ENCODE peak calls at places on chromosome 10, in ten cellular contexts. D, Z, X, O, R, T, V, E, U and N are unnamed samples.

GRCh38 chr10:70898687-70899086 is 10.3 kb upstream of the PCBD1 start:
- DNase-seq in U (no peak), T (peak), D (no peak), Z (no peak), V (no peak), O (peak), E (no peak), R (no peak), X (no peak), N (no peak)

GRCh38 chr10:124984376-124984775 is 42.5 kb downstream of the ZRANB1 start:
- DNase-seq in O (no peak), E (no peak), X (no peak), Z (no peak), U (no peak), T (no peak), V (no peak), R (no peak), D (no peak), N (no peak)

GRCh38 chr10:35706959-35707358 is 64.9 kb upstream of the FZD8 start:
- DNase-seq in T (no peak), O (no peak), Z (no peak), E (no peak), U (no peak), X (no peak), R (no peak), V (no peak), D (no peak), N (no peak)

GRCh38 chr10:61931620-61932332 is 30.3 kb downstream of the ARID5B start:
- DNase-seq in D (peak), O (no peak), E (no peak), U (no peak), T (no peak), R (no peak), V (no peak), X (no peak), Z (no peak), N (no peak)

GRCh38 chr10:21516270-21517131 is 9.0 kb downstream of the SKIDA1 start:
- DNase-seq in Z (no peak), X (peak), T (peak), D (peak), O (peak), U (peak), E (no peak), R (peak), V (peak), N (peak)

GRCh38 chr10:2202401-2202800 is 465.1 kb upstream of the ADARB2 start:
- DNase-seq in R (no peak), E (no peak), X (no peak), V (no peak), U (no peak), Z (no peak), O (no peak), T (no peak), D (no peak), N (no peak)

GRCh38 chr10:22631646-22632278 is 82.6 kb downstream of the PIP4K2A start:
- DNase-seq in X (no peak), Z (peak), T (no peak), D (no peak), E (no peak), R (no peak), V (no peak), O (peak), U (no peak), N (no peak)

GRCh38 chr10:69847458-69847857 is 45.8 kb downstream of the COL13A1 start:
- DNase-seq in O (no peak), R (no peak), Z (no peak), V (no peak), E (no peak), X (no peak), D (no peak), U (no peak), T (no peak), N (no peak)

GRCh38 chr10:20887706-20888535 is 9.2 kb downstream of the NEBL start:
- DNase-seq in U (no peak), E (no peak), Z (no peak), R (no peak), V (no peak), O (no peak), D (no peak), T (no peak), X (no peak), N (no peak)

GRCh38 chr10:75098902-75099673 is 12.4 kb upstream of the SAMD8 start:
- DNase-seq in Z (no peak), E (no peak), R (no peak), T (no peak), O (no peak), V (peak), X (no peak), D (no peak), U (no peak), N (no peak)

GRCh38 chr10:19847321-19847720 is 31.1 kb downstream of the PLXDC2 start:
- DNase-seq in V (no peak), O (no peak), E (peak), T (no peak), X (no peak), R (no peak), U (no peak), D (no peak), Z (peak), N (no peak)

GRCh38 chr10:127117125-127117524 is 79.3 kb downstream of the INSYN2A start:
- DNase-seq in X (peak), O (peak), Z (peak), T (peak), D (peak), R (no peak), U (no peak), V (no peak), E (peak), N (no peak)

GRCh38 chr10:116888380-116889055 is 39.2 kb downstream of the ENO4 start:
- DNase-seq in E (peak), T (peak), D (peak), R (peak), O (peak), U (peak), V (no peak), Z (peak), X (no peak), N (no peak)

GRCh38 chr10:89251417-89252224 is at the start of gene LIPA:
- DNase-seq in U (peak), R (peak), D (peak), Z (peak), X (peak), O (peak), T (peak), E (peak), V (peak), N (peak)

GRCh38 chr10:88110822-88111221 is 247.4 kb downstream of the PTEN start:
- DNase-seq in Z (no peak), T (no peak), D (no peak), O (no peak), R (no peak), X (no peak), U (no peak), V (no peak), E (no peak), N (no peak)

GRCh38 chr10:118365702-118366101 is 23.6 kb upstream of the FAM204A start:
- DNase-seq in V (no peak), O (no peak), D (no peak), E (no peak), T (no peak), X (no peak), Z (no peak), R (no peak), U (no peak), N (no peak)

GRCh38 chr10:43043773-43044394 is 33.0 kb upstream of the RET start:
- DNase-seq in T (no peak), O (peak), R (peak), E (no peak), X (peak), D (no peak), V (no peak), U (peak), Z (no peak), N (peak)

GRCh38 chr10:124221356-124222297 is 128.2 kb upstream of the CHST15 start:
- DNase-seq in V (peak), U (no peak), E (no peak), Z (peak), X (no peak), O (peak), D (no peak), T (peak), R (no peak), N (no peak)

GRCh38 chr10:46329690-46330016 is 42.9 kb downstream of the ANTXRL start:
- DNase-seq in V (peak), U (no peak), Z (peak), T (no peak), O (no peak), D (no peak), E (no peak), X (no peak), R (no peak), N (no peak)

GRCh38 chr10:59878289-59878688 is 28.1 kb downstream of the CCDC6 start:
- DNase-seq in V (no peak), T (no peak), U (no peak), Z (no peak), E (no peak), X (no peak), R (no peak), O (no peak), D (no peak), N (no peak)

GRCh38 chr10:6401562-6402348 is 178.3 kb downstream of the PRKCQ start:
- DNase-seq in R (peak), V (no peak), Z (peak), D (peak), U (peak), E (peak), X (peak), T (peak), O (peak), N (peak)

GRCh38 chr10:48658243-48658888 is 26.3 kb upstream of the WDFY4 start:
- DNase-seq in D (peak), E (peak), U (peak), Z (peak), V (no peak), O (peak), R (peak), X (peak), T (peak), N (no peak)

DNA sequence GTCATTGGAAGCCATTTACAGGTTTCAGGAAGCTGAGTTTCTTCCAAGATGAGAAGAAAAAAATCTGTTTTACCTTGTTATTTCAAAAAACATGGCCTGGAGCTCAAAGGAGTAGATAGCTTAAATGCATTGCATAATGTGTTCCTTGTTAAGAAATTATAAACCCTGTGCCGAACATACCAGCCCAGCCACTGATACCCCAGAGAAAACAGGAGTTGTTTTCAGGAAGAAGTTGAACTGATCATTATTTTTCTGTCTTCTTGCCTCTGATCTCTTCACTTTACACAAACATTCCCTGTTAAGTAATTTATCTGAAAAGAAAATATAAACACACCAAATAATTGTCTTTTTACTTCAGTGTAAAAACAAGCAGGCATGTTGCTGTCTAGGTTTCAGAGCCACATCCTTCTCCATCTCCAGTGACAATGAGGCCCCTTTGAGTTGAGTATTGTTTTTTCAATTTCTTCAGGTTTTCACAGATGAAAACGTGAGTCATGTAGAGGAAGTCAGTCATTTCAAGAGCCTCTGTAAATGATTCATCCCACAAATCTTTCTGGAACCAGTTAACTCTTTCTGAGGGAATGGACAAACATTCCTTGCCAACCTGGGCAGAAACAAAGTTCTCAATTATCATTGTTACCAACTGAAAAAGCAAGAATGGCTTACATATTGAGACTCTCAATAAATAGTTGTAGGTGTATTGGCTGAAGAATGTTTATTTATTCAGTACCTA is 244.2 kb downstream of the IPMK start:
- DNase-seq in T (no peak), U (no peak), R (no peak), V (no peak), O (no peak), X (no peak), Z (peak), D (peak), E (peak), N (no peak)
- H3K4me3 ChIP-seq in T (no peak), U (no peak), R (no peak), V (no peak), O (no peak), X (no peak), Z (no peak), D (no peak), E (no peak), N (no peak)

GRCh38 chr10:32056136-32057040 is at the start of gene KIF5B:
- DNase-seq in U (peak), V (peak), Z (peak), X (peak), T (peak), E (peak), R (peak), D (peak), O (peak), N (peak)
- TF ChIP-seq CTCF in U (no peak), V (no peak), Z (no peak), X (no peak), T (no peak), E (no peak), R (no peak), D (no peak), O (no peak), N (no peak)

GRCh38 chr10:73817826-73818225 is 6.4 kb upstream of the NDST2 start:
- DNase-seq in T (no peak), U (no peak), V (no peak), R (no peak), Z (no peak), X (no peak), O (peak), D (no peak), E (no peak), N (no peak)

GRCh38 chr10:73815719-73816030 is 4.3 kb upstream of the NDST2 start:
- DNase-seq in X (no peak), R (no peak), T (no peak), U (no peak), D (no peak), V (no peak), Z (no peak), O (no peak), E (no peak), N (no peak)

GRCh38 chr10:73818402-73818801 is 7.0 kb upstream of the NDST2 start:
- DNase-seq in D (no peak), U (no peak), X (no peak), E (no peak), O (peak), T (no peak), Z (no peak), V (peak), R (no peak), N (no peak)

GRCh38 chr10:73819025-73819424 is 7.6 kb upstream of the NDST2 start:
- DNase-seq in Z (no peak), T (no peak), E (no peak), U (no peak), V (no peak), R (no peak), X (no peak), O (peak), D (no peak), N (no peak)

GRCh38 chr10:73816917-73817729 is 5.7 kb upstream of the NDST2 start:
- DNase-seq in O (peak), T (no peak), V (no peak), U (no peak), X (no peak), R (no peak), E (no peak), D (no peak), Z (no peak), N (no peak)
- H3K27ac ChIP-seq in O (peak), T (no peak), V (peak), U (peak), X (no peak), R (peak), E (peak), D (peak), Z (peak), N (peak)

GRCh38 chr10:30433286-30433778 is 652 bp upstream of the MAP3K8 start:
- DNase-seq in O (peak), D (peak), V (no peak), R (peak), E (no peak), T (peak), X (peak), Z (peak), U (peak), N (peak)

GRCh38 chr10:30432631-30433285 is 1.2 kb upstream of the MAP3K8 start:
- DNase-seq in D (no peak), T (peak), O (peak), V (peak), X (peak), R (peak), E (no peak), U (peak), Z (no peak), N (peak)

GRCh38 chr10:30430544-30431298 is 3.3 kb upstream of the MAP3K8 start:
- DNase-seq in U (no peak), V (no peak), D (no peak), E (no peak), T (no peak), Z (no peak), R (no peak), X (no peak), O (peak), N (no peak)

GRCh38 chr10:30433779-30434272 is at the start of gene MAP3K8:
- DNase-seq in R (peak), Z (peak), U (peak), T (peak), E (no peak), O (peak), D (peak), X (peak), V (peak), N (peak)

GRCh38 chr10:30431435-30431911 is 2.5 kb upstream of the MAP3K8 start:
- DNase-seq in O (peak), E (no peak), X (no peak), Z (no peak), U (no peak), D (peak), T (peak), R (no peak), V (peak), N (no peak)
- H3K4me3 ChIP-seq in O (peak), E (no peak), X (peak), Z (no peak), U (peak), D (peak), T (no peak), R (no peak), V (peak), N (peak)

GRCh38 chr10:132518572-132519381 is 18.8 kb upstream of the INPP5A start:
- DNase-seq in U (peak), T (peak), V (peak), Z (no peak), D (peak), E (no peak), X (peak), R (peak), O (peak), N (peak)
- TF ChIP-seq CTCF in U (no peak), T (no peak), V (no peak), Z (no peak), D (no peak), E (no peak), X (no peak), R (no peak), O (no peak), N (no peak)